ENCODE peak calls at places on chromosomes 3 and 15, in ten cellular contexts. H, L, A, D, C, O, P, J, U and I are unnamed samples.

GRCh38 chr3:86147119-86147518 is 843.8 kb downstream of the VGLL3 start:
- DNase-seq in H (no peak), L (no peak), A (no peak), D (no peak), C (no peak), O (no peak), P (no peak), J (no peak), U (no peak), I (no peak)

GRCh38 chr3:111277226-111277625 is 205.6 kb downstream of the NECTIN3 start:
- DNase-seq in H (peak), L (peak), A (no peak), D (no peak), C (peak), O (no peak), P (no peak), J (no peak), U (no peak), I (peak)

GRCh38 chr3:46468758-46469600 is 4.3 kb upstream of the LTF start:
- DNase-seq in H (no peak), L (no peak), A (peak), D (no peak), C (no peak), O (no peak), P (no peak), J (no peak), U (no peak), I (no peak)

GRCh38 chr3:195896361-195897080 is 11.8 kb downstream of the TNK2 start:
- DNase-seq in H (peak), L (peak), A (no peak), D (peak), C (peak), O (no peak), P (no peak), J (no peak), U (no peak), I (peak)

GRCh38 chr3:196775938-196776337 is 36.3 kb downstream of the PAK2 start:
- DNase-seq in H (no peak), L (no peak), A (no peak), D (no peak), C (no peak), O (no peak), P (no peak), J (no peak), U (no peak), I (no peak)

GRCh38 chr3:46944191-46944590 is 32.4 kb downstream of the CCDC12 start:
- DNase-seq in H (no peak), L (no peak), A (no peak), D (no peak), C (no peak), O (no peak), P (no peak), J (no peak), U (no peak), I (no peak)

GRCh38 chr3:99783009-99783573 is 34.6 kb upstream of the CMSS1 start:
- DNase-seq in H (peak), L (peak), A (no peak), D (no peak), C (peak), O (no peak), P (no peak), J (peak), U (no peak), I (peak)

GRCh38 chr3:14503706-14504065 is 36.5 kb downstream of the GRIP2 start:
- DNase-seq in H (no peak), L (no peak), A (no peak), D (no peak), C (no peak), O (no peak), P (no peak), J (no peak), U (no peak), I (no peak)

GRCh38 chr15:62847900-62848489 is 194.6 kb upstream of the TPM1 start:
- DNase-seq in H (peak), L (peak), A (no peak), D (peak), C (peak), O (peak), P (peak), J (no peak), U (peak), I (peak)

GRCh38 chr15:75606711-75607684 is 18.5 kb downstream of the SNUPN start:
- DNase-seq in H (peak), L (no peak), A (no peak), D (no peak), C (peak), O (no peak), P (no peak), J (no peak), U (no peak), I (peak)

GRCh38 chr15:55683366-55683765 is 59.6 kb downstream of the PRTG start:
- DNase-seq in H (peak), L (peak), A (no peak), D (no peak), C (peak), O (no peak), P (no peak), J (no peak), U (no peak), I (peak)

GRCh38 chr15:78210349-78210717 is 24.0 kb downstream of the ACSBG1 start:
- DNase-seq in H (no peak), L (no peak), A (peak), D (no peak), C (no peak), O (no peak), P (no peak), J (no peak), U (no peak), I (no peak)

GRCh38 chr15:72947709-72948108 is 104.6 kb upstream of the NEO1 start:
- DNase-seq in H (no peak), L (no peak), A (no peak), D (no peak), C (no peak), O (no peak), P (no peak), J (no peak), U (no peak), I (no peak)